ENCODE peak calls at places on chromosomes 11 and 22, in six cellular contexts. S is vagina, I is sigmoid colon, F is HCT116, G is Peyer's patch, L is uterus. K is an unnamed sample.

GRCh38 chr11:74141274-74141695 is 29.5 kb downstream of the C2CD3 start:
- DNase-seq in S (no peak), L (no peak), F (no peak), G (no peak), I (no peak), K (no peak)

GRCh38 chr11:100687032-100687629 is at the start of gene ARHGAP42:
- DNase-seq in I (peak), F (no peak), G (peak), S (no peak), L (peak), K (peak)

GRCh38 chr11:74681686-74682651 is 49.3 kb downstream of the CHRDL2 start:
- DNase-seq in I (peak), S (no peak), F (no peak), L (peak), G (peak), K (no peak)

GRCh38 chr11:132312616-132313210 is 942.3 kb downstream of the NTM start:
- DNase-seq in L (no peak), G (no peak), I (no peak), F (no peak), S (no peak), K (no peak)

GRCh38 chr11:109940816-109941215 is 152.4 kb upstream of the ZC3H12C start:
- DNase-seq in S (no peak), L (no peak), F (peak), I (no peak), G (no peak), K (no peak)

GRCh38 chr11:19774329-19774728 is 61.7 kb downstream of the NAV2 start:
- DNase-seq in G (no peak), I (no peak), F (no peak), L (no peak), S (no peak), K (no peak)

GRCh38 chr11:120586072-120586471 is 74.5 kb downstream of the GRIK4 start:
- DNase-seq in S (no peak), L (no peak), I (no peak), F (no peak), G (no peak), K (no peak)

GRCh38 chr22:28582806-28583205 is 96.8 kb downstream of the TTC28 start:
- DNase-seq in G (no peak), S (no peak), L (no peak), F (no peak), I (no peak), K (no peak)

GRCh38 chr11:61581931-61582330 is 1.1 kb upstream of the SYT7 start:
- DNase-seq in L (no peak), F (no peak), I (no peak), S (no peak), G (no peak), K (no peak)

GRCh38 chr11:61578819-61579218 is 2.1 kb downstream of the SYT7 start:
- DNase-seq in L (no peak), S (no peak), G (no peak), F (no peak), I (no peak), K (no peak)

GRCh38 chr11:61579398-61580291 is 1.2 kb downstream of the SYT7 start:
- DNase-seq in F (no peak), I (no peak), G (no peak), S (no peak), L (no peak), K (no peak)

GRCh38 chr11:61580292-61580888 is 486 bp downstream of the SYT7 start:
- DNase-seq in S (no peak), L (no peak), F (no peak), I (no peak), G (no peak), K (no peak)

GRCh38 chr11:61581030-61581928 is at the start of gene SYT7:
- DNase-seq in I (peak), S (no peak), G (peak), L (peak), F (peak), K (peak)
- TF ChIP-seq CTCF in I (no peak), S (no peak), G (no peak), L (peak), F (no peak), K (no peak)

GRCh38 chr22:49967333-49968241 is 7.0 kb downstream of the PIM3 start:
- DNase-seq in L (peak), G (peak), I (peak), S (no peak), F (no peak), K (peak)
- TF ChIP-seq POLR2A in L (no peak), G (no peak), I (no peak), S (no peak), F (no peak), K (no peak)

GRCh38 chr22:40502919-40503318 is 132.5 kb downstream of the SGSM3 start:
- DNase-seq in S (no peak), I (no peak), G (no peak), L (no peak), F (no peak), K (no peak)

GRCh38 chr22:40498454-40499186 is 128.2 kb downstream of the SGSM3 start:
- DNase-seq in G (no peak), F (peak), S (no peak), L (no peak), I (no peak), K (no peak)

GRCh38 chr22:40504285-40505249 is 132.0 kb downstream of the MRTFA start:
- DNase-seq in I (no peak), F (no peak), G (no peak), L (no peak), S (no peak), K (no peak)

GRCh38 chr22:40499187-40499753 is 128.9 kb downstream of the SGSM3 start:
- DNase-seq in L (peak), G (no peak), F (peak), S (no peak), I (no peak), K (no peak)
- H3K4me3 ChIP-seq in L (no peak), G (no peak), F (no peak), S (no peak), I (no peak), K (no peak)

DNA sequence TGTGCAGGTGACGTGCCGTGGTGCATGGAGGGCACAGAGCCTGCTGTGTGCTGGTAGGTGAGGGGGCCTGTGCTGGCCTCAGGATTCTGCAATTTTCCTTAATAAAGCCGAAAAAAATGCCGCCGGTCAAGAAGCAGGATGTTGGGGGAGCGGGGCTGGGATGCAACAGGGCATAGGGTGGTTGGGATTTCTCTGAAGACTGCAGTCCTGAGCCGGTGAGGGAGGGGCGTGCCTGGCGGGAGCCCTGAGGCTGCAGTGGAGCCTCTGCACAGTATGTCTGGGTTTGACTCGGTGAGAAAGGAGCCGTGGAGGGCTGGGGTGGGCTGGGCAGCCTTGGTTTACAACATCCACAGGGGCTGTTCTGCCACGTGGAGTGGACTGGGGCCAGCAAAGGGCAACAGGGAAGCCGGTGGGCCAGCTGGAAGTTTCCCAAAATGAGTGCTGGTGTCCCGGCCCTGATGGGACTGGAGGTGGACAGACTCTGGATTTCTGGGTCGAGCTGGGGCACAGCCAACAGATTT is 1.3 kb downstream of the CDHR5 start:
- DNase-seq in S (no peak), L (no peak), I (no peak), F (no peak), G (no peak), K (no peak)
- TF ChIP-seq CTCF in S (no peak), L (no peak), I (no peak), F (no peak), G (no peak), K (no peak)

GRCh38 chr11:128061321-128061871 is 526.0 kb downstream of the ETS1 start:
- DNase-seq in G (no peak), F (no peak), I (no peak), S (no peak), L (no peak), K (no peak)

GRCh38 chr11:128057786-128058395 is 529.5 kb downstream of the ETS1 start:
- DNase-seq in I (no peak), S (no peak), L (no peak), F (no peak), G (no peak), K (no peak)

GRCh38 chr11:128054323-128054910 is 532.9 kb downstream of the ETS1 start:
- DNase-seq in G (no peak), L (no peak), S (no peak), I (no peak), F (no peak), K (no peak)

GRCh38 chr11:128055576-128056217 is 531.7 kb downstream of the ETS1 start:
- DNase-seq in G (no peak), F (no peak), I (no peak), L (no peak), S (no peak), K (no peak)

GRCh38 chr11:128058580-128059208 is 528.7 kb downstream of the ETS1 start:
- DNase-seq in I (no peak), L (no peak), G (no peak), F (no peak), S (no peak), K (no peak)
- TF ChIP-seq POLR2A in I (no peak), L (no peak), G (no peak), F (no peak), S (no peak), K (no peak)

K was measured in lower leg skin.